ENCODE peak calls at places on chromosomes 16 and 17, in nine cellular contexts. One of them, this sample, is unnamed.

GRCh38 chr17:73342549-73343167 is 30.9 kb upstream of the CDC42EP4 start:
- DNase-seq in fibroblast of lung: peak; percentile 74
- DNase-seq in thoracic aorta: no peak
- DNase-seq in HAP-1: peak; percentile 29
- DNase-seq in CD8-positive, alpha-beta T cell: no peak
- DNase-seq in ovary: no peak
- DNase-seq in CD4-positive, CD25-positive, alpha-beta regulatory T cell: no peak
- DNase-seq in mucosa of descending colon: no peak
- DNase-seq in left ventricle myocardium inferior: no peak
- DNase-seq in this sample: no peak

GRCh38 chr16:6106061-6106460 is 1008.5 kb upstream of the EEF2KMT start:
- DNase-seq in left ventricle myocardium inferior: no peak
- DNase-seq in mucosa of descending colon: no peak
- DNase-seq in CD8-positive, alpha-beta T cell: no peak
- DNase-seq in CD4-positive, CD25-positive, alpha-beta regulatory T cell: no peak
- DNase-seq in fibroblast of lung: no peak
- DNase-seq in HAP-1: no peak
- DNase-seq in thoracic aorta: no peak
- DNase-seq in ovary: no peak
- DNase-seq in this sample: no peak

GRCh38 chr16:15952265-15952711 is 2.9 kb downstream of the ABCC1 start:
- DNase-seq in left ventricle myocardium inferior: no peak
- DNase-seq in CD4-positive, CD25-positive, alpha-beta regulatory T cell: no peak
- DNase-seq in HAP-1: peak; percentile 23
- DNase-seq in CD8-positive, alpha-beta T cell: no peak
- DNase-seq in mucosa of descending colon: no peak
- DNase-seq in ovary: no peak
- DNase-seq in thoracic aorta: no peak
- DNase-seq in fibroblast of lung: peak; percentile 44
- DNase-seq in this sample: no peak

GRCh38 chr17:7858487-7858832 is 657 bp downstream of the CYB5D1 start:
- DNase-seq in HAP-1: peak; percentile 76
- DNase-seq in thoracic aorta: no peak
- DNase-seq in mucosa of descending colon: peak; percentile 63
- DNase-seq in CD4-positive, CD25-positive, alpha-beta regulatory T cell: no peak
- DNase-seq in fibroblast of lung: peak; percentile 57
- DNase-seq in left ventricle myocardium inferior: peak; percentile 44
- DNase-seq in CD8-positive, alpha-beta T cell: no peak
- DNase-seq in ovary: peak; percentile 67
- DNase-seq in this sample: peak; percentile 59

GRCh38 chr17:72969293-72969692 is 123.2 kb downstream of the SLC39A11 start:
- DNase-seq in HAP-1: no peak
- DNase-seq in mucosa of descending colon: no peak
- DNase-seq in CD4-positive, CD25-positive, alpha-beta regulatory T cell: no peak
- DNase-seq in fibroblast of lung: no peak
- DNase-seq in left ventricle myocardium inferior: no peak
- DNase-seq in ovary: no peak
- DNase-seq in CD8-positive, alpha-beta T cell: no peak
- DNase-seq in thoracic aorta: no peak
- DNase-seq in this sample: no peak

GRCh38 chr16:17194190-17194780 is 276.5 kb downstream of the XYLT1 start:
- DNase-seq in ovary: peak; percentile 58
- DNase-seq in mucosa of descending colon: peak; percentile 85
- DNase-seq in thoracic aorta: no peak
- DNase-seq in CD4-positive, CD25-positive, alpha-beta regulatory T cell: peak; percentile 36
- DNase-seq in left ventricle myocardium inferior: peak; percentile 27
- DNase-seq in HAP-1: peak; percentile 12
- DNase-seq in fibroblast of lung: peak; percentile 38
- DNase-seq in CD8-positive, alpha-beta T cell: peak; percentile 19
- DNase-seq in this sample: peak; percentile 32

GRCh38 chr16:11538880-11539279 is 47.8 kb downstream of the LITAF start:
- DNase-seq in mucosa of descending colon: no peak
- DNase-seq in fibroblast of lung: no peak
- DNase-seq in CD4-positive, CD25-positive, alpha-beta regulatory T cell: no peak
- DNase-seq in ovary: no peak
- DNase-seq in thoracic aorta: no peak
- DNase-seq in CD8-positive, alpha-beta T cell: no peak
- DNase-seq in left ventricle myocardium inferior: no peak
- DNase-seq in HAP-1: no peak
- DNase-seq in this sample: no peak

GRCh38 chr17:27521281-27522027 is 65.2 kb downstream of the KSR1 start:
- DNase-seq in fibroblast of lung: no peak
- DNase-seq in mucosa of descending colon: no peak
- DNase-seq in thoracic aorta: no peak
- DNase-seq in left ventricle myocardium inferior: no peak
- DNase-seq in CD8-positive, alpha-beta T cell: no peak
- DNase-seq in HAP-1: no peak
- DNase-seq in ovary: no peak
- DNase-seq in CD4-positive, CD25-positive, alpha-beta regulatory T cell: no peak
- DNase-seq in this sample: no peak

GRCh38 chr16:535446-536405 is 8.2 kb downstream of the CAPN15 start:
- DNase-seq in ovary: no peak
- DNase-seq in mucosa of descending colon: peak; percentile 81
- DNase-seq in CD8-positive, alpha-beta T cell: no peak
- DNase-seq in thoracic aorta: no peak
- DNase-seq in CD4-positive, CD25-positive, alpha-beta regulatory T cell: no peak
- DNase-seq in left ventricle myocardium inferior: no peak
- DNase-seq in fibroblast of lung: peak; percentile 79
- DNase-seq in HAP-1: no peak
- DNase-seq in this sample: no peak

GRCh38 chr16:228917-229730 is at the start of gene LUC7L:
- DNase-seq in thoracic aorta: peak; percentile 43
- DNase-seq in fibroblast of lung: peak; percentile 84
- DNase-seq in HAP-1: peak; percentile 94
- DNase-seq in CD4-positive, CD25-positive, alpha-beta regulatory T cell: peak; percentile 85
- DNase-seq in left ventricle myocardium inferior: peak; percentile 90
- DNase-seq in ovary: peak; percentile 88
- DNase-seq in CD8-positive, alpha-beta T cell: peak; percentile 74
- DNase-seq in mucosa of descending colon: peak; percentile 90
- DNase-seq in this sample: peak; percentile 82

GRCh38 chr17:28008526-28008925 is 34.0 kb upstream of the NLK start:
- DNase-seq in fibroblast of lung: peak; percentile 66
- DNase-seq in thoracic aorta: no peak
- DNase-seq in CD4-positive, CD25-positive, alpha-beta regulatory T cell: no peak
- DNase-seq in mucosa of descending colon: peak; percentile 69
- DNase-seq in left ventricle myocardium inferior: peak; percentile 22
- DNase-seq in ovary: no peak
- DNase-seq in HAP-1: peak; percentile 76
- DNase-seq in CD8-positive, alpha-beta T cell: no peak
- DNase-seq in this sample: peak; percentile 94

GRCh38 chr17:72502940-72503341 is 382.1 kb downstream of the SOX9 start:
- DNase-seq in left ventricle myocardium inferior: no peak
- DNase-seq in CD8-positive, alpha-beta T cell: no peak
- DNase-seq in ovary: no peak
- DNase-seq in HAP-1: no peak
- DNase-seq in fibroblast of lung: no peak
- DNase-seq in mucosa of descending colon: no peak
- DNase-seq in thoracic aorta: no peak
- DNase-seq in CD4-positive, CD25-positive, alpha-beta regulatory T cell: no peak
- DNase-seq in this sample: no peak

DNA sequence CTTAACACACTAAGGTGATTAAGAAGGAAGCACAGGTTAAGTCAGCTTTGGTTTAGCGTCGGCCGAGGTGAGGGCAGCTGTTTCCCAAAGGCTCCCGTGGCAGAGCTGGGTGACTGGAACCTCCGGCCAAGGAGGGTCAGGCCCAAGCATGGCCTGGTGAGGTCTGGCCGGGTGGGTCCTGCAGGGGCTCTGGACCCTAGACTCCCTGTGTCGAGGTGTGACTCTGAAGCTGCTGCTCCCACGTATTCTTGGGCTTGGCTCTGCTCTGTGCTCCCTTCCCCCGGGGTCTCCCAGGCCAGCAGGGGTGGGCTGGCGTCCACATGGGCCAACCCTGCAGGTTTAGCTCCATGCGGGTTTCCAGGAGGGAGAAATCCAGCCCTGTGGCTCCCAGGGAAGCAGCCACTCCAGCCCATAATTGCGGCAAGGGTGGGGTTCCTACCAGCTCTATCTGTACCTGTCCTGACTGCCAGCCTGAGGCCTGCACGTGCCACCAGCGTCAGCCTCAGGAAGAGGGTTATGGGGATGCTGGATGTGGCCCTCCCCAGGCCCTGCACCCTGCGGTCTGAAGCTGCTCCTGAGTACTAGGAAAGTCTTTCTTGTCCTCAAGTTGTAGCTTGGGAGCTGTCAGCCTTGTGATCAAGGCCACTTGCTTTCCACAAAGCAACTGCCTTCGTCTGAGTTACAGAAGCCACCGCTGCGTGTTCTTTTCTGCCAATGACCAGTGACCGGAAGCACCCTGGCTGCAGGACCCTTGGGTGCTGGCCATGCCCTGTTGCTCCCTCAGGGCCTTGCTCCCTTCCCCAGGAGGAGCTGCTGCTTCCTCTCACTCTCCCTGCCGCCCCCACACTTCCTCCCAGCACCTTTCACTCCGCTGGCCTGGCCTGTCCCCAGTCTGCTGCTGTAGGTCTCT is 4.8 kb downstream of the CDK5R1 start:
- DNase-seq in CD8-positive, alpha-beta T cell: no peak
- DNase-seq in HAP-1: no peak
- DNase-seq in CD4-positive, CD25-positive, alpha-beta regulatory T cell: no peak
- DNase-seq in thoracic aorta: no peak
- DNase-seq in ovary: no peak
- DNase-seq in fibroblast of lung: no peak
- DNase-seq in left ventricle myocardium inferior: no peak
- DNase-seq in mucosa of descending colon: no peak
- DNase-seq in this sample: no peak
- H3K4me3 ChIP-seq in CD8-positive, alpha-beta T cell: peak overlapping the region; percentile 5
- H3K4me3 ChIP-seq in HAP-1: no peak overlapping the region
- H3K4me3 ChIP-seq in CD4-positive, CD25-positive, alpha-beta regulatory T cell: no peak overlapping the region
- H3K4me3 ChIP-seq in thoracic aorta: no peak overlapping the region
- H3K4me3 ChIP-seq in ovary: no peak overlapping the region
- H3K4me3 ChIP-seq in fibroblast of lung: no peak overlapping the region
- H3K4me3 ChIP-seq in left ventricle myocardium inferior: no peak overlapping the region
- H3K4me3 ChIP-seq in mucosa of descending colon: no peak overlapping the region
- H3K4me3 ChIP-seq in this sample: no peak overlapping the region

GRCh38 chr17:74461646-74462045 is 4.8 kb upstream of the CD300A start:
- DNase-seq in mucosa of descending colon: no peak
- DNase-seq in HAP-1: no peak
- DNase-seq in left ventricle myocardium inferior: no peak
- DNase-seq in CD8-positive, alpha-beta T cell: no peak
- DNase-seq in fibroblast of lung: no peak
- DNase-seq in ovary: no peak
- DNase-seq in CD4-positive, CD25-positive, alpha-beta regulatory T cell: no peak
- DNase-seq in thoracic aorta: no peak
- DNase-seq in this sample: no peak
- H3K4me1 ChIP-seq in mucosa of descending colon: peaks cover 4% of the 10 kb centered on the region
- H3K4me1 ChIP-seq in HAP-1: peaks cover 3% of the 10 kb centered on the region
- H3K4me1 ChIP-seq in left ventricle myocardium inferior: peaks cover 18% of the 10 kb centered on the region
- H3K4me1 ChIP-seq in CD8-positive, alpha-beta T cell: peaks cover 60% of the 10 kb centered on the region
- H3K4me1 ChIP-seq in fibroblast of lung: no peaks in the 10 kb centered on the region
- H3K4me1 ChIP-seq in ovary: peaks cover 3% of the 10 kb centered on the region
- H3K4me1 ChIP-seq in CD4-positive, CD25-positive, alpha-beta regulatory T cell: peaks cover 26% of the 10 kb centered on the region
- H3K4me1 ChIP-seq in thoracic aorta: peaks cover 8% of the 10 kb centered on the region
- H3K4me1 ChIP-seq in this sample: no peaks in the 10 kb centered on the region

GRCh38 chr16:89506113-89506504 is 2.1 kb upstream of the SPG7 start:
- DNase-seq in left ventricle myocardium inferior: peak; percentile 17
- DNase-seq in fibroblast of lung: no peak
- DNase-seq in thoracic aorta: no peak
- DNase-seq in mucosa of descending colon: no peak
- DNase-seq in HAP-1: no peak
- DNase-seq in CD4-positive, CD25-positive, alpha-beta regulatory T cell: no peak
- DNase-seq in ovary: no peak
- DNase-seq in CD8-positive, alpha-beta T cell: no peak
- DNase-seq in this sample: no peak

GRCh38 chr16:89507219-89507833 is 877 bp upstream of the SPG7 start:
- DNase-seq in left ventricle myocardium inferior: no peak
- DNase-seq in mucosa of descending colon: no peak
- DNase-seq in CD8-positive, alpha-beta T cell: no peak
- DNase-seq in ovary: no peak
- DNase-seq in HAP-1: no peak
- DNase-seq in fibroblast of lung: no peak
- DNase-seq in thoracic aorta: no peak
- DNase-seq in CD4-positive, CD25-positive, alpha-beta regulatory T cell: peak; percentile 23
- DNase-seq in this sample: no peak

GRCh38 chr16:89506791-89507191 is 1.4 kb upstream of the SPG7 start:
- DNase-seq in ovary: no peak
- DNase-seq in left ventricle myocardium inferior: no peak
- DNase-seq in thoracic aorta: no peak
- DNase-seq in fibroblast of lung: peak; percentile 6
- DNase-seq in mucosa of descending colon: no peak
- DNase-seq in CD8-positive, alpha-beta T cell: no peak
- DNase-seq in CD4-positive, CD25-positive, alpha-beta regulatory T cell: peak; percentile 22
- DNase-seq in HAP-1: no peak
- DNase-seq in this sample: no peak

GRCh38 chr16:89504061-89504460 is 4.1 kb upstream of the SPG7 start:
- DNase-seq in mucosa of descending colon: no peak
- DNase-seq in CD4-positive, CD25-positive, alpha-beta regulatory T cell: no peak
- DNase-seq in CD8-positive, alpha-beta T cell: no peak
- DNase-seq in HAP-1: no peak
- DNase-seq in ovary: no peak
- DNase-seq in left ventricle myocardium inferior: no peak
- DNase-seq in thoracic aorta: no peak
- DNase-seq in fibroblast of lung: no peak
- DNase-seq in this sample: no peak

DNA sequence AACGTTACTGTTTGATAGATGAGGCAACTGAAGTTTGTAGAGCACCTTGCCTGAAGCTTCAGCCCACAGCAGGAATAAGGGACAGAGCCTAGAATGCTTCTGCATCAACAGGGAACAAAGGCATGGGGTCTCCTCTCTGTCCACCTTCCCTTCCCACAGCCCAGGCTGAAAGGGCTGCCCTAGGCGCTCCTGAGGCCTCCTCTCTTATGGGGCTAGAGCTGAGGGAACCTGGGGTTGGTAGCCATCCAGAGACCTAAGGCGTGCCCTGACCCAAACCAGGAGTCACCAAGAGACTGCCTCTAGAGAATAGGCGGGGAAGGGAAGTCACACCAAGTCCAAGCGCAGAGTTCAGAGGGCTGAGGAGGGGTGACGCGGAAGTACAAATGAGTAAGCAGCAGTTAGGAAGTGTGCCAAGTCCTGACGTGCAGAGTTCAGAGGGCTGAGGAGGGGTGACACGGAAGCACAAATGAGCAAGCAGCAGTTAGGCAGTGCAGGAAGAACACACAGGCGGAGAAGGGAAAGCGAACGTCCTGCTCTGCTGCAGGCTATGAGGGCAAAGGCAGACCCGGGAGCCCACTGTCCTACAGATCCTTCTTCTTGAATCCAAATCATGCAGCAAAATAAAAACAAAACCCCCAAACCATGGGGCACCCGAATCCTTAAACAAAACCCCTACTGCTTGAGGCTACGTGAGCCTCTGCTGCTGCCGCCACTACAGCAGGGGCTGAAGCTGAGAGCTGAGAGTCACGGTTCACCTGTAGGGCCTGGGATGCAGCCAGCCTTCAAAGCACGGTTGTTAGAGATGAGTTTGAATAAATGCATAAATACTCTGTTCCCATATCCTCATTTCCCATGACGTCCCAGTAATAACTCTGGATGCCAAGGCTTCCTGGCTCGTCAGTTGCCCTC is 2.7 kb upstream of the SPG7 start:
- DNase-seq in thoracic aorta: peak; percentile 74
- DNase-seq in HAP-1: no peak
- DNase-seq in left ventricle myocardium inferior: peak; percentile 88
- DNase-seq in mucosa of descending colon: peak; percentile 99
- DNase-seq in fibroblast of lung: peak; percentile 72
- DNase-seq in CD4-positive, CD25-positive, alpha-beta regulatory T cell: peak; percentile 87
- DNase-seq in ovary: peak; percentile 82
- DNase-seq in CD8-positive, alpha-beta T cell: peak; percentile 73
- DNase-seq in this sample: peak; percentile 80
- H3K4me3 ChIP-seq in thoracic aorta: peak overlapping the region; percentile 90
- H3K4me3 ChIP-seq in HAP-1: no peak overlapping the region
- H3K4me3 ChIP-seq in left ventricle myocardium inferior: peak overlapping the region; percentile 98
- H3K4me3 ChIP-seq in mucosa of descending colon: no peak overlapping the region
- H3K4me3 ChIP-seq in fibroblast of lung: peak overlapping the region; percentile 28
- H3K4me3 ChIP-seq in CD4-positive, CD25-positive, alpha-beta regulatory T cell: peak overlapping the region; percentile 73
- H3K4me3 ChIP-seq in ovary: no peak overlapping the region
- H3K4me3 ChIP-seq in CD8-positive, alpha-beta T cell: peak overlapping the region; percentile 29
- H3K4me3 ChIP-seq in this sample: no peak overlapping the region

GRCh38 chr16:9597967-9598730 is 506.7 kb downstream of the HAPSTR1 start:
- DNase-seq in mucosa of descending colon: no peak
- DNase-seq in HAP-1: no peak
- DNase-seq in CD8-positive, alpha-beta T cell: no peak
- DNase-seq in fibroblast of lung: no peak
- DNase-seq in thoracic aorta: no peak
- DNase-seq in ovary: no peak
- DNase-seq in left ventricle myocardium inferior: no peak
- DNase-seq in CD4-positive, CD25-positive, alpha-beta regulatory T cell: no peak
- DNase-seq in this sample: no peak
- H3K4me1 ChIP-seq in mucosa of descending colon: no peaks in the 10 kb centered on the region
- H3K4me1 ChIP-seq in HAP-1: no peaks in the 10 kb centered on the region
- H3K4me1 ChIP-seq in CD8-positive, alpha-beta T cell: no peaks in the 10 kb centered on the region
- H3K4me1 ChIP-seq in fibroblast of lung: no peaks in the 10 kb centered on the region
- H3K4me1 ChIP-seq in thoracic aorta: no peaks in the 10 kb centered on the region
- H3K4me1 ChIP-seq in ovary: no peaks in the 10 kb centered on the region
- H3K4me1 ChIP-seq in left ventricle myocardium inferior: no peaks in the 10 kb centered on the region
- H3K4me1 ChIP-seq in CD4-positive, CD25-positive, alpha-beta regulatory T cell: no peaks in the 10 kb centered on the region
- H3K4me1 ChIP-seq in this sample: peaks cover 8% of the 10 kb centered on the region